ENCODE peak calls at places on chromosomes 13 and 19, in seven cellular contexts. K is tibial artery; L is KBM-7; T is GM12865; W is lower leg skin; O is EL; Z is activated naive CD8-positive, alpha-beta T cell treated with anti-CD3 and anti-CD28 coated beads, Interleukin-2, amount 50 U/mL, for 16 hours. Y is an unnamed sample.

GRCh38 chr13:77521194-77521593 is 14.3 kb upstream of the SCEL start:
- DNase-seq in K (no peak), L (no peak), T (no peak), W (no peak), O (no peak), Z (no peak), Y (no peak)

GRCh38 chr19:41175825-41176734 is 16.9 kb upstream of the CYP2S1 start:
- DNase-seq in K (peak; percentile 76), L (peak; percentile 87), T (no peak), W (peak; percentile 73), O (peak; percentile 90), Z (no peak), Y (peak; percentile 6)

GRCh38 chr13:103812966-103813365 is 746.7 kb upstream of the SLC10A2 start:
- DNase-seq in K (no peak), L (no peak), T (no peak), W (no peak), O (no peak), Z (no peak), Y (no peak)

GRCh38 chr19:50478901-50479715 is 2.5 kb upstream of the GARIN5A start:
- DNase-seq in K (no peak), L (peak; percentile 79), T (peak; percentile 20), W (no peak), O (peak; percentile 56), Z (no peak), Y (no peak)

GRCh38 chr19:3580156-3580955 is 4.9 kb upstream of the GIPC3 start:
- DNase-seq in K (no peak), L (no peak), T (no peak), W (no peak), O (peak; percentile 95), Z (no peak), Y (no peak)

GRCh38 chr19:4431808-4432674 is 25.6 kb downstream of the UBXN6 start:
- DNase-seq in K (no peak), L (peak; percentile 42), T (peak; percentile 39), W (no peak), O (no peak), Z (no peak), Y (no peak)

GRCh38 chr19:49767380-49767779 is 579 bp downstream of the AP2A1 start:
- DNase-seq in K (no peak), L (peak; percentile 6), T (no peak), W (no peak), O (peak; percentile 31), Z (no peak), Y (no peak)

GRCh38 chr19:7159105-7159933 is 89.8 kb downstream of the ZNF557 start:
- DNase-seq in K (peak; percentile 94), L (no peak), T (no peak), W (peak; percentile 73), O (peak; percentile 54), Z (no peak), Y (no peak)

GRCh38 chr19:1457892-1458291 is 8.0 kb downstream of the APC2 start:
- DNase-seq in K (no peak), L (no peak), T (no peak), W (no peak), O (no peak), Z (no peak), Y (no peak)

GRCh38 chr19:38812004-38812840 is 523 bp downstream of the LGALS4 start:
- DNase-seq in K (no peak), L (no peak), T (no peak), W (no peak), O (no peak), Z (no peak), Y (no peak)

GRCh38 chr19:44260343-44260681 is 626 bp downstream of the ZNF233 start:
- DNase-seq in K (no peak), L (no peak), T (no peak), W (no peak), O (peak; percentile 1), Z (no peak), Y (no peak)

GRCh38 chr19:56116606-56117005 is 4.5 kb downstream of the ZNF787 start:
- DNase-seq in K (no peak), L (no peak), T (no peak), W (no peak), O (no peak), Z (no peak), Y (no peak)

GRCh38 chr13:97535619-97536018 is 101.7 kb downstream of the RAP2A start:
- DNase-seq in K (no peak), L (no peak), T (no peak), W (no peak), O (peak; percentile 30), Z (no peak), Y (no peak)

GRCh38 chr19:47518139-47518538 is 3.3 kb upstream of the NAPA start:
- DNase-seq in K (no peak), L (peak; percentile 94), T (peak; percentile 96), W (no peak), O (no peak), Z (peak; percentile 65), Y (peak; percentile 67)

GRCh38 chr13:50810998-50811397 is 32.5 kb downstream of the DLEU7 start:
- DNase-seq in K (no peak), L (peak; percentile 69), T (peak; percentile 78), W (no peak), O (no peak), Z (no peak), Y (no peak)

GRCh38 chr13:31629085-31629785 is 110.1 kb upstream of the RXFP2 start:
- DNase-seq in K (no peak), L (peak; percentile 30), T (no peak), W (no peak), O (peak; percentile 64), Z (no peak), Y (no peak)

GRCh38 chr19:36182612-36183454 is 30.6 kb upstream of the COX7A1 start:
- DNase-seq in K (no peak), L (no peak), T (no peak), W (no peak), O (peak; percentile 69), Z (no peak), Y (no peak)

GRCh38 chr13:48875071-48875470 is 100.6 kb upstream of the FNDC3A start:
- DNase-seq in K (no peak), L (no peak), T (no peak), W (no peak), O (no peak), Z (no peak), Y (no peak)

GRCh38 chr13:108176685-108177274 is 38.6 kb downstream of the LIG4 start:
- DNase-seq in K (no peak), L (peak; percentile 18), T (peak; percentile 34), W (no peak), O (peak; percentile 28), Z (peak; percentile 27), Y (peak; percentile 11)

GRCh38 chr13:28037399-28037798 is 48.9 kb upstream of the URAD start:
- DNase-seq in K (no peak), L (peak; percentile 36), T (no peak), W (no peak), O (peak; percentile 49), Z (no peak), Y (no peak)

GRCh38 chr19:18418034-18418724 is 1.0 kb upstream of the SSBP4 start:
- DNase-seq in K (peak; percentile 80), L (no peak), T (peak; percentile 19), W (no peak), O (no peak), Z (no peak), Y (no peak)

GRCh38 chr19:10565028-10565566 is 713 bp downstream of the KRI1 start:
- DNase-seq in K (peak; percentile 76), L (peak; percentile 62), T (peak; percentile 79), W (no peak), O (peak; percentile 56), Z (no peak), Y (peak; percentile 40)

GRCh38 chr13:94175076-94175475 is 304.4 kb downstream of the DCT start:
- DNase-seq in K (no peak), L (no peak), T (no peak), W (no peak), O (no peak), Z (no peak), Y (no peak)

GRCh38 chr19:1063030-1063908 is 3.7 kb upstream of the ARHGAP45 start:
- DNase-seq in K (no peak), L (peak; percentile 68), T (peak; percentile 86), W (no peak), O (no peak), Z (no peak), Y (no peak)

Y was measured in stimulated activated CD8-positive, alpha-beta memory T cell treated with anti-CD3 and anti-CD28 coated beads, Interleukin-7, amount 100 ng/mL, for 4 hours.